ENCODE peak calls at places on chromosomes 3 and 15, in nine cellular contexts. S is neural progenitor cell; J is breast epithelium; F is left ventricle myocardium inferior; V is GM23338; X is tibial artery; W is CD8-positive, alpha-beta T cell; C is cardiac muscle cell; D is ascending aorta. N is an unnamed sample. For H3K27me3, the result is how much of the 10 kb centered on the place peaks cover.

GRCh38 chr3:122727279-122727678 is 46.6 kb downstream of the PARP14 start:
- DNase-seq in C (no peak), W (no peak), J (no peak), V (no peak), D (no peak), F (no peak), S (no peak), X (no peak), N (no peak)

GRCh38 chr3:99903844-99904243 is 86.2 kb downstream of the CMSS1 start:
- DNase-seq in J (no peak), X (no peak), S (no peak), C (no peak), W (no peak), F (no peak), D (no peak), V (no peak), N (no peak)

GRCh38 chr15:50358805-50359204 is 3.8 kb upstream of the GABPB1 start:
- DNase-seq in X (no peak), W (no peak), F (no peak), V (peak), S (peak), C (peak), J (no peak), D (no peak), N (no peak)

GRCh38 chr3:16064660-16065414 is 109.6 kb upstream of the GALNT15 start:
- DNase-seq in X (peak), V (no peak), D (peak), S (no peak), F (peak), C (no peak), W (no peak), J (peak), N (no peak)

GRCh38 chr15:42091753-42092665 is 2.4 kb downstream of the PLA2G4D start:
- DNase-seq in W (no peak), C (no peak), J (no peak), V (peak), F (no peak), X (no peak), D (no peak), S (peak), N (no peak)

GRCh38 chr3:110618512-110619226 is 452.9 kb upstream of the NECTIN3 start:
- DNase-seq in F (no peak), C (no peak), J (no peak), S (no peak), V (no peak), W (no peak), D (no peak), X (no peak), N (no peak)

GRCh38 chr15:84598250-84598649 is 2.6 kb upstream of the ZSCAN2 start:
- DNase-seq in J (no peak), W (peak), X (no peak), D (no peak), S (peak), V (peak), F (no peak), C (no peak), N (no peak)

GRCh38 chr3:14550651-14551611 is 10.8 kb upstream of the GRIP2 start:
- DNase-seq in V (no peak), X (no peak), J (peak), S (peak), D (no peak), C (no peak), F (no peak), W (no peak), N (no peak)

GRCh38 chr15:101184830-101185229 is 67.0 kb downstream of the CHSY1 start:
- DNase-seq in S (no peak), J (no peak), D (no peak), C (no peak), X (no peak), W (no peak), F (no peak), V (no peak), N (no peak)

GRCh38 chr3:30682434-30683155 is 76.2 kb downstream of the TGFBR2 start:
- DNase-seq in X (no peak), V (no peak), W (no peak), C (no peak), J (no peak), D (no peak), S (no peak), F (no peak), N (no peak)

GRCh38 chr15:93288718-93289117 is 199.7 kb upstream of the RGMA start:
- DNase-seq in F (no peak), C (no peak), D (no peak), J (no peak), W (no peak), S (no peak), X (no peak), V (no peak), N (no peak)

GRCh38 chr3:154844863-154845262 is 235.3 kb upstream of the MME start:
- DNase-seq in S (no peak), J (no peak), W (no peak), D (no peak), F (no peak), V (no peak), X (no peak), C (no peak), N (no peak)

GRCh38 chr3:52310861-52311566 is 5.1 kb upstream of the DNAH1 start:
- DNase-seq in W (peak), S (no peak), C (no peak), V (no peak), D (no peak), J (no peak), F (no peak), X (no peak), N (no peak)

GRCh38 chr3:138338244-138338643 is 8.6 kb upstream of the NME9 start:
- DNase-seq in V (no peak), J (no peak), X (no peak), D (peak), W (no peak), F (no peak), C (no peak), S (no peak), N (no peak)

GRCh38 chr3:83248454-83248853 is 1487.0 kb upstream of the GBE1 start:
- DNase-seq in C (no peak), V (no peak), F (no peak), J (no peak), D (no peak), W (no peak), X (no peak), S (no peak), N (no peak)

GRCh38 chr3:188975612-188976314 is 196.0 kb upstream of the TPRG1 start:
- DNase-seq in X (no peak), W (no peak), J (no peak), C (no peak), F (no peak), V (peak), D (no peak), S (no peak), N (no peak)

GRCh38 chr3:64627471-64628321 is 60.1 kb downstream of the ADAMTS9 start:
- DNase-seq in C (no peak), J (no peak), S (peak), V (no peak), F (no peak), D (no peak), W (no peak), X (no peak), N (no peak)

GRCh38 chr3:150252462-150252861 is 155.6 kb upstream of the TSC22D2 start:
- DNase-seq in F (no peak), S (no peak), W (no peak), X (peak), J (no peak), V (no peak), C (no peak), D (no peak), N (no peak)

GRCh38 chr3:139127101-139127500 is 82.4 kb upstream of the PRR23C start:
- DNase-seq in D (no peak), J (no peak), V (no peak), W (no peak), F (no peak), C (no peak), X (no peak), S (no peak), N (no peak)

GRCh38 chr3:77467702-77468407 is 428.0 kb downstream of the ROBO2 start:
- DNase-seq in X (peak), J (no peak), W (no peak), V (no peak), F (peak), D (no peak), C (peak), S (no peak), N (no peak)

GRCh38 chr3:152737021-152737908 is 97.7 kb upstream of the P2RY1 start:
- DNase-seq in S (no peak), D (no peak), J (peak), C (no peak), V (no peak), F (no peak), X (peak), W (no peak), N (no peak)

GRCh38 chr3:18778602-18779001 is 353.5 kb upstream of the SATB1 start:
- DNase-seq in S (no peak), W (no peak), C (no peak), D (no peak), F (no peak), J (no peak), X (no peak), V (no peak), N (no peak)

GRCh38 chr15:41885841-41886240 is 8.0 kb downstream of the SPTBN5 start:
- DNase-seq in D (no peak), S (no peak), W (no peak), J (no peak), X (no peak), F (no peak), C (no peak), V (no peak), N (no peak)

GRCh38 chr3:23859012-23859743 is 53.4 kb downstream of the UBE2E1 start:
- DNase-seq in J (peak), D (no peak), F (no peak), C (no peak), X (peak), V (no peak), W (no peak), S (no peak), N (no peak)

GRCh38 chr3:183116051-183116614 is 16.8 kb upstream of the MCCC1 start:
- DNase-seq in D (no peak), V (peak), C (peak), F (no peak), W (peak), S (peak), X (no peak), J (no peak), N (no peak)

GRCh38 chr3:24389108-24390090 is 105.3 kb downstream of the THRB start:
- DNase-seq in V (peak), D (no peak), S (peak), J (no peak), W (no peak), C (no peak), X (no peak), F (no peak), N (no peak)

GRCh38 chr15:79496838-79497237 is 64.7 kb downstream of the MINAR1 start:
- DNase-seq in D (no peak), C (no peak), W (no peak), J (no peak), S (no peak), X (no peak), F (no peak), V (no peak), N (no peak)

GRCh38 chr3:158458464-158458863 is 112.5 kb upstream of the MLF1 start:
- DNase-seq in C (no peak), D (no peak), S (no peak), W (no peak), F (no peak), J (no peak), V (no peak), X (no peak), N (no peak)

GRCh38 chr3:2303567-2303966 is 204.9 kb downstream of the CNTN4 start:
- DNase-seq in C (peak), V (peak), J (no peak), D (no peak), W (no peak), S (peak), X (no peak), F (no peak), N (no peak)

GRCh38 chr15:50435772-50436171 is 11.6 kb downstream of the USP8 start:
- DNase-seq in F (no peak), J (no peak), X (no peak), S (no peak), V (no peak), C (no peak), D (no peak), W (no peak), N (no peak)

GRCh38 chr15:89105147-89105546 is 16.9 kb downstream of the ABHD2 start:
- DNase-seq in W (no peak), F (no peak), X (no peak), S (no peak), J (no peak), C (no peak), D (no peak), V (no peak), N (no peak)

GRCh38 chr3:168539909-168540308 is 444.2 kb upstream of the GOLIM4 start:
- DNase-seq in S (no peak), X (no peak), D (no peak), F (no peak), V (no peak), W (no peak), C (no peak), J (no peak), N (no peak)

GRCh38 chr3:96319176-96319575 is 495.2 kb upstream of the EPHA6 start:
- DNase-seq in F (no peak), V (no peak), J (no peak), S (no peak), W (no peak), D (no peak), C (no peak), X (no peak), N (no peak)

GRCh38 chr3:38029400-38030125 is at the start of gene PLCD1:
- DNase-seq in W (peak), J (peak), D (peak), C (peak), S (peak), V (peak), X (peak), F (peak), N (peak)

GRCh38 chr3:111373861-111374260 is 168.1 kb upstream of the CD96 start:
- DNase-seq in F (no peak), X (no peak), C (no peak), V (no peak), S (no peak), J (no peak), W (no peak), D (no peak), N (no peak)

GRCh38 chr3:143970773-143971366 is 753 bp upstream of the DIPK2A start:
- DNase-seq in V (peak), F (peak), C (peak), D (peak), J (peak), X (peak), W (peak), S (peak), N (peak)

GRCh38 chr3:136277634-136278033 is 27.5 kb downstream of the PCCB start:
- DNase-seq in D (no peak), J (peak), V (peak), S (peak), C (no peak), F (no peak), X (no peak), W (no peak), N (no peak)

GRCh38 chr15:33698128-33698527 is 270.2 kb upstream of the CHRM5 start:
- DNase-seq in F (no peak), D (no peak), J (no peak), S (peak), X (no peak), W (no peak), C (no peak), V (no peak), N (no peak)

GRCh38 chr15:33700695-33701303 is 267.5 kb upstream of the CHRM5 start:
- DNase-seq in W (peak), D (peak), S (peak), V (peak), C (peak), J (peak), X (peak), F (peak), N (peak)

GRCh38 chr15:33699691-33700447 is 268.4 kb upstream of the CHRM5 start:
- DNase-seq in W (no peak), S (peak), F (no peak), C (peak), V (peak), X (no peak), J (no peak), D (no peak), N (no peak)

GRCh38 chr15:33699145-33699544 is 269.2 kb upstream of the CHRM5 start:
- DNase-seq in W (no peak), D (no peak), C (no peak), V (no peak), J (no peak), X (no peak), F (no peak), S (no peak), N (no peak)

DNA sequence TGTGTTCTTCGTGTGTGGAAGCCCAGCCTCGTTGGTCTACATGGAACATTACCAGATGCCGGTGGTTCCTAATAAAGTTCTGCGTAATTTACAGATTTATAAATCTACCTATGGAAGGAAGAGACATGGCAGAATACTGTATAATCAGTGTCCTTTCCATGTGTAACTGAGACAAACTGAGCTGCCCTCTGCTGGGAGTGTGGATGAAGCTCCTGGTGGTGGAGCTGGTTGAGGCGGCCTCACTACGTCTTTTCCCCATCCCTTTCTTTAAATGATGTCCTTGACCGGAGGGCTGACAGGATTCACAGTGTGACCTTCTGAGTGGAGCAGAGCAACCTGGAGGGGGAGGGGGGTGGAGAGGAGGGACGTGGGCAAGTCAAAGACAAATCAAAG is 267.0 kb upstream of the CHRM5 start:
- DNase-seq in X (no peak), J (no peak), D (no peak), V (no peak), F (no peak), C (no peak), W (no peak), S (no peak), N (no peak)
- TF ChIP-seq CTCF in X (no peak), J (no peak), D (no peak), V (no peak), F (no peak), C (no peak), W (no peak), S (no peak), N (no peak)

GRCh38 chr15:40322531-40323238 is 807 bp upstream of the INAFM2 start:
- DNase-seq in X (no peak), S (no peak), F (no peak), W (no peak), C (peak), V (peak), D (no peak), J (no peak), N (no peak)
- H3K4me3 ChIP-seq in X (peak), S (peak), F (peak), W (peak), C (peak), V (peak), D (peak), J (peak), N (peak)

GRCh38 chr15:26974120-26974780 is 3.3 kb downstream of the GABRG3 start:
- DNase-seq in W (no peak), J (no peak), X (no peak), F (no peak), D (no peak), S (peak), C (peak), V (peak), N (no peak)

GRCh38 chr15:26971303-26972018 is 480 bp downstream of the GABRG3 start:
- DNase-seq in J (no peak), W (no peak), V (peak), S (peak), D (no peak), C (peak), F (no peak), X (no peak), N (no peak)

GRCh38 chr15:26967719-26968269 is 3.2 kb upstream of the GABRG3 start:
- DNase-seq in D (no peak), W (no peak), S (peak), F (no peak), J (no peak), V (peak), C (peak), X (no peak), N (no peak)

GRCh38 chr15:26970712-26971210 is at the start of gene GABRG3:
- DNase-seq in W (no peak), J (no peak), V (peak), C (peak), F (no peak), D (no peak), S (peak), X (no peak), N (no peak)

GRCh38 chr15:26972636-26973035 is 1.7 kb downstream of the GABRG3 start:
- DNase-seq in S (no peak), F (no peak), W (no peak), C (no peak), D (no peak), J (no peak), X (no peak), V (no peak), N (no peak)
- H3K27me3 ChIP-seq in S (half or more), F (half or more), W (under half), C (half or more), D (under half), J (under half), X (under half), V (half or more), N (under half)

GRCh38 chr3:39665441-39665840 is 144.0 kb upstream of the MYRIP start:
- DNase-seq in W (no peak), J (no peak), S (no peak), X (no peak), C (no peak), V (no peak), F (no peak), D (no peak), N (no peak)

GRCh38 chr3:39671116-39671515 is 138.3 kb upstream of the MYRIP start:
- DNase-seq in C (no peak), V (no peak), D (no peak), S (no peak), F (no peak), X (no peak), J (no peak), W (no peak), N (no peak)

GRCh38 chr3:39671600-39671999 is 137.8 kb upstream of the MYRIP start:
- DNase-seq in V (no peak), X (no peak), C (no peak), S (no peak), F (no peak), W (no peak), D (no peak), J (no peak), N (no peak)

GRCh38 chr3:39664931-39665330 is 144.5 kb upstream of the MYRIP start:
- DNase-seq in F (no peak), V (no peak), W (no peak), S (no peak), X (no peak), C (no peak), J (no peak), D (no peak), N (no peak)

GRCh38 chr3:39668420-39668819 is 141.0 kb upstream of the MYRIP start:
- DNase-seq in X (no peak), W (no peak), C (peak), V (peak), D (no peak), J (no peak), F (no peak), S (peak), N (no peak)
- TF ChIP-seq CTCF in X (peak), W (peak), C (peak), V (peak), D (peak), J (peak), F (peak), S (peak), N (peak)

GRCh38 chr3:170432416-170432815 is 13.7 kb downstream of the CLDN11 start:
- DNase-seq in X (no peak), C (no peak), J (no peak), V (no peak), D (no peak), F (no peak), W (no peak), S (no peak), N (no peak)
- H3K4me3 ChIP-seq in X (no peak), C (no peak), J (no peak), V (no peak), D (no peak), F (no peak), W (no peak), S (no peak), N (no peak)

GRCh38 chr15:99454941-99455795 is 110.6 kb upstream of the MEF2A start:
- DNase-seq in S (no peak), J (peak), W (no peak), C (peak), V (no peak), X (peak), F (peak), D (peak), N (peak)

GRCh38 chr15:99452728-99453643 is 112.8 kb upstream of the MEF2A start:
- DNase-seq in X (peak), W (peak), F (peak), C (no peak), D (peak), S (no peak), J (peak), V (no peak), N (peak)

GRCh38 chr15:99454107-99454809 is 111.5 kb upstream of the MEF2A start:
- DNase-seq in W (no peak), D (peak), V (no peak), X (no peak), F (no peak), C (no peak), S (no peak), J (peak), N (no peak)

GRCh38 chr15:99452010-99452409 is 113.8 kb upstream of the MEF2A start:
- DNase-seq in X (no peak), S (no peak), F (no peak), D (peak), C (no peak), J (peak), W (peak), V (no peak), N (no peak)

DNA sequence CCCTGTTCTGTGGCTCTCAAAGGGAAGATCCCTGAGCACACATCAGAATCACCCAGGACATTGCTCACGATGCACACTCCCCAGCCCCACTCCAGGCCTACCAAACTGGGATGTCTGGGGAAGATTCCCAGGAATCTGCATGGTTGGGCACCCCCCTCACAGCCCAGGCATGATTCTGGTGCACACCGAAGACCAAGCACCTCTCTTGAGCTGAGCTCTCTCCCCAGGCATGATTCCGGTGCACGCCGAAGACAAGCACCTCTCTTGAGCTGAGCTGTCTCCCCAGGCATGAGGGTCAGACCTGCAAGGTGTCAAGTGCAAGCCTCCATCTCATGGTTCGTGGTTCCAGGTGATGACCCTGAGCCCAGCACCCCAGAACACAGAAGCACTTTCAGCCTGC is 112.1 kb upstream of the MEF2A start:
- DNase-seq in C (no peak), W (no peak), J (peak), X (no peak), D (no peak), F (no peak), V (no peak), S (no peak), N (no peak)
- H3K27me3 ChIP-seq in C (under half), W (under half), J (under half), X (under half), D (under half), F (under half), V (under half), S (under half), N (under half)

N was measured in lower lobe of right lung.